ENCODE peak calls at places on chromosome 19, in eight cellular contexts. A is fibroblast of lung; P is fibroblast of the aortic adventitia; J is cardiac muscle cell; D is astrocyte of the cerebellum; B is aorta; N is colonic mucosa; U is CD8-positive, alpha-beta T cell. G is an unnamed sample.

GRCh38 chr19:2016041-2016807 is 710 bp upstream of the BTBD2 start:
- DNase-seq in A (peak; percentile 91), P (peak; percentile 89), J (peak; percentile 63), D (peak; percentile 36), B (peak; percentile 88), N (peak; percentile 85), U (no peak), G (peak; percentile 74)

GRCh38 chr19:2243274-2244121 is 5.6 kb upstream of the AMH start:
- DNase-seq in A (no peak), P (no peak), J (no peak), D (no peak), B (no peak), N (no peak), U (no peak), G (no peak)

GRCh38 chr19:12202250-12202649 is 39.4 kb downstream of the ZNF136 start:
- DNase-seq in A (no peak), P (no peak), J (peak; percentile 40), D (no peak), B (no peak), N (peak; percentile 61), U (peak; percentile 28), G (no peak)

GRCh38 chr19:29420065-29420464 is 105.7 kb upstream of the VSTM2B start:
- DNase-seq in A (no peak), P (no peak), J (no peak), D (no peak), B (no peak), N (no peak), U (no peak), G (no peak)

GRCh38 chr19:6632002-6632621 is 37.8 kb downstream of the TNFSF14 start:
- DNase-seq in A (peak; percentile 78), P (peak; percentile 88), J (peak; percentile 83), D (peak; percentile 68), B (no peak), N (peak; percentile 89), U (peak; percentile 52), G (peak; percentile 86)

GRCh38 chr19:54172764-54173699 is at the start of gene TMC4:
- DNase-seq in A (no peak), P (peak; percentile 42), J (no peak), D (no peak), B (no peak), N (peak; percentile 84), U (no peak), G (no peak)

GRCh38 chr19:32748497-32748896 is 28.9 kb downstream of the TDRD12 start:
- DNase-seq in A (no peak), P (no peak), J (no peak), D (no peak), B (no peak), N (no peak), U (no peak), G (peak; percentile 17)

GRCh38 chr19:480016-480855 is 16.1 kb upstream of the MADCAM1 start:
- DNase-seq in A (peak; percentile 42), P (peak; percentile 43), J (peak; percentile 84), D (no peak), B (peak; percentile 84), N (peak; percentile 78), U (peak; percentile 24), G (no peak)

GRCh38 chr19:3336680-3337523 is 29.5 kb upstream of the NFIC start:
- DNase-seq in A (peak; percentile 94), P (peak; percentile 80), J (no peak), D (no peak), B (peak; percentile 93), N (peak; percentile 82), U (no peak), G (no peak)

GRCh38 chr19:44722131-44723121 is 23.5 kb downstream of the CEACAM16 start:
- DNase-seq in A (no peak), P (no peak), J (no peak), D (no peak), B (peak; percentile 72), N (no peak), U (no peak), G (peak; percentile 30)

GRCh38 chr19:2887391-2887914 is 13.3 kb upstream of the ZNF57 start:
- DNase-seq in A (peak; percentile 73), P (peak; percentile 86), J (peak; percentile 72), D (peak; percentile 53), B (no peak), N (no peak), U (no peak), G (peak; percentile 79)

GRCh38 chr19:35872180-35872579 is 3.8 kb downstream of the APLP1 start:
- DNase-seq in A (no peak), P (no peak), J (no peak), D (no peak), B (no peak), N (no peak), U (no peak), G (no peak)

GRCh38 chr19:482186-483041 is 13.9 kb upstream of the MADCAM1 start:
- DNase-seq in A (no peak), P (no peak), J (peak; percentile 47), D (no peak), B (no peak), N (no peak), U (no peak), G (no peak)

GRCh38 chr19:10736916-10737551 is 19.2 kb downstream of the DNM2 start:
- DNase-seq in A (no peak), P (no peak), J (no peak), D (no peak), B (no peak), N (no peak), U (no peak), G (no peak)

GRCh38 chr19:39145180-39145953 is 19.8 kb downstream of the PAK4 start:
- DNase-seq in A (no peak), P (no peak), J (no peak), D (no peak), B (no peak), N (peak; percentile 61), U (no peak), G (no peak)

GRCh38 chr19:10780368-10780767 is 55.6 kb downstream of the TMED1 start:
- DNase-seq in A (peak; percentile 72), P (peak; percentile 92), J (no peak), D (no peak), B (peak; percentile 83), N (no peak), U (no peak), G (no peak)

GRCh38 chr19:55220525-55220924 is 8.0 kb downstream of the TMEM86B start:
- DNase-seq in A (no peak), P (no peak), J (peak; percentile 44), D (no peak), B (no peak), N (no peak), U (no peak), G (no peak)
- H3K4me3 ChIP-seq in A (no peak overlapping the region), P (no peak overlapping the region), J (no peak overlapping the region), D (no peak overlapping the region), B (no peak overlapping the region), N (no peak overlapping the region), U (no peak overlapping the region), G (no peak overlapping the region)

DNA sequence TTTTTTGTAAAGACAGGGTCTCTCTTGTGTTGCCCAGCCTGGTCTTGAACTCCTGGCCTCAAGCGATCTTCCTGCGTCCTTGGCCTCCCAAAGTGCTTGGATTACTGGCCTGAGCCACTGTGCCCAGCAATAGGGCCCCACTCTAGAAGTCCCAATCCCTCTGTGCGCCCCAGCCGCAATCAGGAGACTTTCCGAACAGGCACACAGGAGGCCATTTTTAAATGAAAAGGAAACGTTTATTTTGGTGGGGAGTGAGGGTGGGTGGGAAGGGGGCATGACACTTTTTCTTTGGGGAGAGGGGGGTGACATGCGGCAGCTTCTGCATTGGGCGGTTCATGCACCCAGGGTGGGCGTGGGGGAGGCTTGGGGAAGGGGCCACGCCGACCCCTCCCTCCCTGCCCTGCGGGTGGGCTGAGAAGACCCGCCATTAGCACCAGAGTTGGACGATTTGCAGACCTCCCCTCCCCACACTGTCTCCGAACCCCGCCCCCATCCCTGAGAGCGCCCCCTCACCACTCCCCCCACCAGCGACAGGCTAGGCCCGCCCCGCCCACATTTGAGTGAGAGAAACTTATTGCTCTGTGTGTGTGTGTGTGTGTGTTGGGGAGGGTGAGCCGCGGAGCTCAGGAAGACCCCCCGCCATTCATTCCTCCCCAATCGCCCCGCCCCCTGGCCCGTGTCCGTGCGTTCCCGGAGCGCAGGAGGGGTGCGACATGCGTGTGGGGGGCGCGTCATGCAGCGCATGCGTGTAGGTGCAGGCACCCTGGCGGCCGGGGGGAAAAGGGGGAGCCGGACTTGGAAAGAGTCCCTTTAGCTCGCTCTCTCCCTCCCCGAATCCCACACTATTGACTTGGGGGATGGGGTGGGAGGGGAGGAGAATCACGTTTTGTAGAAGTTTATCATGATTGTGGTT is 17.2 kb downstream of the KCNC3 start:
- DNase-seq in A (no peak), P (no peak), J (peak; percentile 84), D (no peak), B (no peak), N (no peak), U (no peak), G (peak; percentile 72)
- H3K4me3 ChIP-seq in A (no peak overlapping the region), P (no peak overlapping the region), J (peak overlapping the region; percentile 33), D (no peak overlapping the region), B (no peak overlapping the region), N (no peak overlapping the region), U (no peak overlapping the region), G (peak overlapping the region; percentile 80)

DNA sequence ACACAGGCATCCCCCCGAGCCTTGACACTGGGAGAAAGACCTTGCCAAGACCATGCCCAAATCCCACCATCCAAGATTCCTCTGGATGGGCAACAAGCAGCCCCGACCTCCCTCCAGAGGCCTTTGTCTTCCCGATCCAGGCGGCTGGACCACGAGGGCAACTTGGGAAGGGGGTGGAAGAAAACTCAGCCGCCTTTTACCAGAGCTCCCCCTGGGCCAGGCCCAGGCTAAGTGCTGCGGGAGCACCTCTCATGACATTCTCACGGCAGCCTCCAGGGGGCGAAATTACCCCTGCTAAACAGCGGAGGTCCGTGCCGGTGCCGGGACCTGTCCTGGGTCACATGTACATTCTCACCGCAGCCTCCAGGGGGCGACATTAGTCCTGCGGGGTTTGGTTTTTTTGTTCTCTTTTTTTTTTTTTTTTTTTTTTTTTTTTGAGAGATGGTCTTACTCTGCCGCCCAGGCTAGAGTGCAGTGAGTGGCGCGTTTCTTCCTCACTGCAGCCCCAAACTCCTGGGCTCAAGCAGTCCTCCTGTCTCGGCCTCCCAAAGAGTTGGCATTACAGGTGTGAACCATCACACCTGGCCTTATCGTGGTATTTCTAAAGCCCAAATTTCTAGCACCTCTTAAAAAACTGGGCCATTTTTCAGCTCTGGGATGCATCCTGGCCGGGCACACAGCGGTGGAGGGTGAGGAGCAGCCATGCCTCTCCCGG is 2.1 kb upstream of the RSPH6A start:
- DNase-seq in A (peak; percentile 94), P (peak; percentile 94), J (peak; percentile 96), D (peak; percentile 89), B (peak; percentile 96), N (peak; percentile 97), U (peak; percentile 95), G (peak; percentile 93)
- H3K4me3 ChIP-seq in A (no peak overlapping the region), P (no peak overlapping the region), J (no peak overlapping the region), D (no peak overlapping the region), B (no peak overlapping the region), N (no peak overlapping the region), U (no peak overlapping the region), G (no peak overlapping the region)

DNA sequence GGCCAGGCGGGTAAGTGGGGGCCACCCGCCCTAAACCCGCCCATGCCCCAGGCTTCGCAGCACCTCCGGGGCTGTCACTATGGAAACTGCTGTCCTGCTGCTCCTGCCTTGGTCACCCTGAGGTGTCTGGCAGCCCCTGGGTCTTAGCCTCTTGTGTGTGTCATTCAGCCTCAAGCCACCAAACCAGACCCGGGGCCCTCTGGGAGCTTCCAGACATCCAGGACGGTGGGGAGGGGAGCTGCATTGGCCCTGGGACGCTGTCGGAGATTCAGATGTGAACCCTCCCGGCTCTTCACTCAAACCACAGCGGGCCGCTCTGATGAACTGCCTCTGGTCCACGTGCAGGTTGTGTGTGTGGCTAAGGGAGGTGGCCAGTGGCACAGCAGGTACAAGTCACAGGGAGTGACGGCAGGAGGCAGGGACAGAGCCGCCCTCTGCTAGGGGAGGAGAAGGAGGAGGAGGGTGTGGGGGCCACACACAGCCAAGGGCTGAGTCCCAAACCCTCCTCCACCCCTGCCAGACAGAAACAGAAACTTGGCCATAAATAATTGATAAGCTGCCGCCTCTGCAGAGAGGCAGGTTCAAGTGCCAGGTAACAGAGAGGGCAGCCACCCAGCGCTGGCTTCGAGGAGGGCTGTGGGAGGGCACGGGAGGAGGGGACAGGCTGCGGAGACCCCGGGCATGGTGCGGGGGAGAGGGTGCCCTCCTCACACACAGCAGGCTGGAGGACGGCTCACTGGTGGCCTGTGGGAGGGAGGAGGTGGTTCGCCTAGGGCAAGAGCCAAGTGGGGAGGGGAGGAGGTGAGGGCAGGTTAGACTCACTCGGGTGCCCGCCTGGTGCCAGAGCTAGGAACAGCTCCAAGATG is 8.0 kb downstream of the NANOS3 start:
- DNase-seq in A (no peak), P (no peak), J (no peak), D (no peak), B (no peak), N (peak; percentile 68), U (no peak), G (no peak)
- H3K4me3 ChIP-seq in A (no peak overlapping the region), P (no peak overlapping the region), J (no peak overlapping the region), D (no peak overlapping the region), B (no peak overlapping the region), N (no peak overlapping the region), U (no peak overlapping the region), G (no peak overlapping the region)